ENCODE peak calls at places on chromosomes 3 and 15, in four cellular contexts. X, D, C and G are unnamed samples.

GRCh38 chr3:101852315-101852714 is 3.0 kb downstream of the NFKBIZ start:
- DNase-seq in D (no peak), X (no peak), C (no peak), G (peak)

GRCh38 chr3:184156522-184156955 is 1.4 kb downstream of the DVL3 start:
- DNase-seq in X (no peak), D (peak), C (no peak), G (peak)

GRCh38 chr3:63029326-63029725 is 154.1 kb upstream of the CADPS start:
- DNase-seq in X (no peak), C (no peak), D (no peak), G (no peak)

GRCh38 chr3:141393151-141394076 is 25.1 kb downstream of the ZBTB38 start:
- DNase-seq in D (peak), X (no peak), C (no peak), G (no peak)

GRCh38 chr15:58521293-58521991 is 89.7 kb downstream of the LIPC start:
- DNase-seq in X (peak), D (peak), C (no peak), G (peak)

GRCh38 chr15:59751552-59752413 is 62.7 kb upstream of the BNIP2 start:
- DNase-seq in D (no peak), X (no peak), C (no peak), G (peak)

GRCh38 chr3:11290743-11291680 is 18.8 kb downstream of the ATG7 start:
- DNase-seq in X (peak), D (peak), C (no peak), G (peak)

GRCh38 chr15:43253431-43254403 is 13.0 kb downstream of the TGM5 start:
- DNase-seq in D (peak), X (peak), C (no peak), G (peak)

GRCh38 chr3:118991775-118992174 is 42.9 kb downstream of the IGSF11 start:
- DNase-seq in C (no peak), D (peak), X (no peak), G (peak)

GRCh38 chr3:123246846-123247245 is 45.1 kb downstream of the SEC22A start:
- DNase-seq in C (no peak), D (no peak), X (no peak), G (no peak)

GRCh38 chr3:155963557-155963956 is 93.1 kb downstream of the GMPS start:
- DNase-seq in C (no peak), D (peak), X (no peak), G (peak)

GRCh38 chr3:147390589-147391569 is 15.5 kb downstream of the ZIC4 start:
- DNase-seq in X (no peak), D (no peak), C (no peak), G (no peak)

GRCh38 chr15:32982001-32982400 is 212.5 kb downstream of the FMN1 start:
- DNase-seq in C (no peak), D (no peak), X (no peak), G (no peak)

GRCh38 chr15:59998256-59999063 is 5.7 kb upstream of the FOXB1 start:
- DNase-seq in C (no peak), X (no peak), D (no peak), G (no peak)

GRCh38 chr3:23114479-23114878 is 88.6 kb upstream of the UBE2E2 start:
- DNase-seq in D (no peak), X (peak), C (no peak), G (no peak)

GRCh38 chr3:111831840-111832239 is 27.2 kb upstream of the PHLDB2 start:
- DNase-seq in D (peak), C (peak), X (no peak), G (peak)

GRCh38 chr3:159652452-159652851 is 336.2 kb upstream of the IL12A start:
- DNase-seq in X (no peak), C (no peak), D (no peak), G (no peak)

GRCh38 chr3:63521657-63522056 is 130.8 kb upstream of the SNTN start:
- DNase-seq in C (no peak), D (no peak), X (no peak), G (no peak)

GRCh38 chr3:167740961-167741587 is 5.6 kb downstream of the SERPINI1 start:
- DNase-seq in X (peak), D (peak), C (no peak), G (peak)

GRCh38 chr15:89514596-89515406 is 18.4 kb upstream of the RHCG start:
- DNase-seq in D (no peak), C (no peak), X (peak), G (no peak)

GRCh38 chr3:15923640-15924405 is 126.0 kb upstream of the ANKRD28 start:
- DNase-seq in X (no peak), D (no peak), C (no peak), G (no peak)

GRCh38 chr15:74206801-74207281 is 4.3 kb upstream of the STRA6 start:
- DNase-seq in X (no peak), C (no peak), D (peak), G (peak)

GRCh38 chr15:38176155-38176554 is 76.5 kb upstream of the SPRED1 start:
- DNase-seq in C (no peak), D (peak), X (peak), G (peak)

GRCh38 chr15:40449275-40449674 is 8.5 kb downstream of the BAHD1 start:
- DNase-seq in X (peak), D (no peak), C (no peak), G (peak)

GRCh38 chr3:127544806-127545545 is 45.6 kb downstream of the TPRA1 start:
- DNase-seq in C (no peak), X (no peak), D (no peak), G (no peak)

GRCh38 chr15:66472176-66472999 is 25.2 kb downstream of the SNAPC5 start:
- DNase-seq in D (peak), X (no peak), C (peak), G (peak)